ENCODE peak calls at places on chromosomes 13 and 19, in seven cellular contexts. One of them, this sample, is unnamed.

GRCh38 chr19:43526884-43527859 is at the start of gene ETHE1:
- DNase-seq in SW 1271: peak; percentile 15
- DNase-seq in AG10803: peak; percentile 51
- DNase-seq in neuronal stem cell: peak; percentile 65
- DNase-seq in RPMI7951: peak; percentile 83
- DNase-seq in NCI-H1092 treated with DMSO at 0.1 percent for 48 hours: peak; percentile 11
- DNase-seq in hypothalamus: peak; percentile 68
- DNase-seq in this sample: peak; percentile 89

GRCh38 chr13:40502236-40502635 is 164.2 kb downstream of the FOXO1 start:
- DNase-seq in SW 1271: no peak
- DNase-seq in hypothalamus: no peak
- DNase-seq in neuronal stem cell: no peak
- DNase-seq in RPMI7951: no peak
- DNase-seq in NCI-H1092 treated with DMSO at 0.1 percent for 48 hours: no peak
- DNase-seq in AG10803: no peak
- DNase-seq in this sample: no peak

GRCh38 chr19:27776020-27776419 is 1436.9 kb downstream of the UQCRFS1 start:
- DNase-seq in neuronal stem cell: no peak
- DNase-seq in AG10803: peak; percentile 40
- DNase-seq in NCI-H1092 treated with DMSO at 0.1 percent for 48 hours: no peak
- DNase-seq in hypothalamus: no peak
- DNase-seq in SW 1271: no peak
- DNase-seq in RPMI7951: peak; percentile 54
- DNase-seq in this sample: no peak

GRCh38 chr13:25945596-25945995 is 106.2 kb downstream of the SHISA2 start:
- DNase-seq in hypothalamus: no peak
- DNase-seq in NCI-H1092 treated with DMSO at 0.1 percent for 48 hours: peak; percentile 45
- DNase-seq in neuronal stem cell: no peak
- DNase-seq in AG10803: no peak
- DNase-seq in RPMI7951: no peak
- DNase-seq in SW 1271: no peak
- DNase-seq in this sample: no peak

GRCh38 chr19:4098493-4098892 is 25.4 kb downstream of the MAP2K2 start:
- DNase-seq in hypothalamus: no peak
- DNase-seq in SW 1271: no peak
- DNase-seq in RPMI7951: no peak
- DNase-seq in AG10803: no peak
- DNase-seq in NCI-H1092 treated with DMSO at 0.1 percent for 48 hours: no peak
- DNase-seq in neuronal stem cell: no peak
- DNase-seq in this sample: no peak

GRCh38 chr13:30071890-30072817 is 221.7 kb upstream of the UBL3 start:
- DNase-seq in NCI-H1092 treated with DMSO at 0.1 percent for 48 hours: no peak
- DNase-seq in neuronal stem cell: no peak
- DNase-seq in SW 1271: no peak
- DNase-seq in AG10803: no peak
- DNase-seq in hypothalamus: no peak
- DNase-seq in RPMI7951: no peak
- DNase-seq in this sample: no peak

GRCh38 chr13:102333320-102334181 is 68.3 kb downstream of the FGF14 start:
- DNase-seq in SW 1271: no peak
- DNase-seq in neuronal stem cell: no peak
- DNase-seq in hypothalamus: no peak
- DNase-seq in AG10803: no peak
- DNase-seq in RPMI7951: no peak
- DNase-seq in NCI-H1092 treated with DMSO at 0.1 percent for 48 hours: peak; percentile 59
- DNase-seq in this sample: no peak

GRCh38 chr19:40223135-40223822 is 3.2 kb downstream of the CCNP start:
- DNase-seq in RPMI7951: no peak
- DNase-seq in NCI-H1092 treated with DMSO at 0.1 percent for 48 hours: no peak
- DNase-seq in neuronal stem cell: no peak
- DNase-seq in AG10803: no peak
- DNase-seq in hypothalamus: no peak
- DNase-seq in SW 1271: no peak
- DNase-seq in this sample: no peak

GRCh38 chr13:97600438-97601080 is 166.6 kb downstream of the RAP2A start:
- DNase-seq in RPMI7951: peak; percentile 9
- DNase-seq in NCI-H1092 treated with DMSO at 0.1 percent for 48 hours: no peak
- DNase-seq in hypothalamus: no peak
- DNase-seq in AG10803: peak; percentile 55
- DNase-seq in SW 1271: no peak
- DNase-seq in neuronal stem cell: no peak
- DNase-seq in this sample: peak; percentile 74

GRCh38 chr19:54674021-54674617 is 11.3 kb downstream of the LILRB4 start:
- DNase-seq in RPMI7951: peak; percentile 24
- DNase-seq in AG10803: peak; percentile 23
- DNase-seq in hypothalamus: no peak
- DNase-seq in NCI-H1092 treated with DMSO at 0.1 percent for 48 hours: peak; percentile 26
- DNase-seq in SW 1271: no peak
- DNase-seq in neuronal stem cell: no peak
- DNase-seq in this sample: peak; percentile 7

GRCh38 chr13:20175406-20175794 is 14.5 kb upstream of the GJA3 start:
- DNase-seq in AG10803: no peak
- DNase-seq in hypothalamus: no peak
- DNase-seq in neuronal stem cell: no peak
- DNase-seq in RPMI7951: no peak
- DNase-seq in SW 1271: no peak
- DNase-seq in NCI-H1092 treated with DMSO at 0.1 percent for 48 hours: no peak
- DNase-seq in this sample: no peak

GRCh38 chr13:73259061-73259908 is 200.5 kb downstream of the KLF5 start:
- DNase-seq in RPMI7951: no peak
- DNase-seq in hypothalamus: no peak
- DNase-seq in SW 1271: no peak
- DNase-seq in NCI-H1092 treated with DMSO at 0.1 percent for 48 hours: no peak
- DNase-seq in AG10803: peak; percentile 49
- DNase-seq in neuronal stem cell: no peak
- DNase-seq in this sample: no peak

GRCh38 chr13:72565893-72566292 is 161.5 kb downstream of the MZT1 start:
- DNase-seq in AG10803: peak; percentile 12
- DNase-seq in SW 1271: no peak
- DNase-seq in hypothalamus: no peak
- DNase-seq in NCI-H1092 treated with DMSO at 0.1 percent for 48 hours: peak; percentile 75
- DNase-seq in RPMI7951: peak; percentile 12
- DNase-seq in neuronal stem cell: peak; percentile 5
- DNase-seq in this sample: peak; percentile 7

GRCh38 chr19:1019980-1020867 is 699 bp downstream of the TMEM259 start:
- DNase-seq in RPMI7951: no peak
- DNase-seq in SW 1271: no peak
- DNase-seq in hypothalamus: no peak
- DNase-seq in NCI-H1092 treated with DMSO at 0.1 percent for 48 hours: no peak
- DNase-seq in neuronal stem cell: no peak
- DNase-seq in AG10803: no peak
- DNase-seq in this sample: no peak

This sample was measured in foreskin melanocyte.